ENCODE peak calls at places on chromosomes 11 and 22, in four cellular contexts. S is AG10803; P is stimulated activated CD4-positive, alpha-beta T cell treated with anti-CD3 and anti-CD28 coated beads, Interleukin-4, amount 100 ng/mL, for 48 hours; Q is fibroblast of mammary gland. R is an unnamed sample.

GRCh38 chr11:24932110-24933000 is 435.5 kb downstream of the LUZP2 start:
- DNase-seq in Q (no peak), S (no peak), P (no peak), R (no peak)

GRCh38 chr22:18000441-18001039 is 23.8 kb downstream of the MICAL3 start:
- DNase-seq in P (no peak), S (no peak), Q (no peak), R (peak; percentile 46)

GRCh38 chr22:24810043-24810749 is 4.2 kb downstream of the SGSM1 start:
- DNase-seq in S (no peak), Q (no peak), P (no peak), R (no peak)

GRCh38 chr11:86869966-86870570 is 69.7 kb downstream of the PRSS23 start:
- DNase-seq in Q (peak; percentile 70), S (peak; percentile 59), P (peak; percentile 10), R (peak; percentile 85)

GRCh38 chr11:47130541-47130940 is 46.1 kb downstream of the ARFGAP2 start:
- DNase-seq in S (no peak), P (no peak), Q (no peak), R (no peak)

GRCh38 chr22:44547371-44547770 is 49.3 kb upstream of the RTL6 start:
- DNase-seq in S (no peak), Q (no peak), P (no peak), R (no peak)

GRCh38 chr22:48089601-48090331 is 1327.3 kb downstream of the TBC1D22A start:
- DNase-seq in P (no peak), S (peak; percentile 28), Q (peak; percentile 1), R (no peak)

GRCh38 chr11:299951-300735 is 817 bp upstream of the IFITM5 start:
- DNase-seq in S (no peak), P (no peak), Q (peak; percentile 40), R (peak; percentile 32)

GRCh38 chr22:46792061-46792796 is 29.8 kb downstream of the TBC1D22A start:
- DNase-seq in P (no peak), Q (no peak), S (no peak), R (no peak)

GRCh38 chr11:109303342-109303741 is 118.6 kb upstream of the C11orf87 start:
- DNase-seq in P (no peak), S (no peak), Q (no peak), R (no peak)

GRCh38 chr22:50489363-50490243 is 2.9 kb downstream of the MIOX start:
- DNase-seq in S (no peak), P (no peak), Q (no peak), R (no peak)

GRCh38 chr11:101113540-101113939 is 16.1 kb downstream of the PGR start:
- DNase-seq in S (no peak), Q (no peak), P (no peak), R (no peak)

GRCh38 chr11:8102965-8103364 is 22.0 kb downstream of the TUB start:
- DNase-seq in Q (no peak), S (no peak), P (no peak), R (no peak)

GRCh38 chr11:111097191-111097590 is 148.3 kb upstream of the POU2AF2 start:
- DNase-seq in Q (peak; percentile 42), P (no peak), S (peak; percentile 17), R (peak; percentile 66)

GRCh38 chr22:16866167-16866566 is 41.0 kb upstream of the XKR3 start:
- DNase-seq in P (no peak), Q (peak; percentile 91), S (no peak), R (no peak)

GRCh38 chr11:35955636-35956035 is 11.8 kb downstream of the LDLRAD3 start:
- DNase-seq in S (no peak), Q (no peak), P (no peak), R (no peak)

GRCh38 chr11:33376331-33377099 is 119.3 kb downstream of the HIPK3 start:
- DNase-seq in Q (no peak), P (no peak), S (peak; percentile 30), R (peak; percentile 17)

GRCh38 chr11:92939305-92939704 is 30.1 kb upstream of the MTNR1B start:
- DNase-seq in Q (no peak), S (no peak), P (no peak), R (no peak)

GRCh38 chr11:58675344-58676155 is 53.1 kb downstream of the CNTF start:
- DNase-seq in S (peak; percentile 56), Q (peak; percentile 61), P (peak; percentile 70), R (peak; percentile 84)

R was measured in foreskin fibroblast.